ENCODE peak calls at places on chromosomes 13 and 19, in eight cellular contexts. Q is spleen, T is tibial nerve, V is IMR-90, U is mammary epithelial cell, G is cardiac muscle cell, K is left ventricle myocardium inferior, R is A549. C is an unnamed sample.
A peak's percentile ranks its signal among the peaks of the same experiment; 100 is the strongest.

GRCh38 chr19:42480335-42481095 is 37.8 kb upstream of the CXCL17 start:
- DNase-seq in U (no peak), R (no peak), K (no peak), G (no peak), Q (no peak), T (no peak), V (peak; percentile 47), C (peak; percentile 54)

GRCh38 chr19:4870025-4870700 is 2.7 kb upstream of the PLIN3 start:
- DNase-seq in R (peak; percentile 69), K (no peak), U (peak; percentile 90), T (no peak), Q (peak; percentile 76), G (no peak), V (peak; percentile 92), C (peak; percentile 91)

GRCh38 chr13:113058988-113059850 is 46.4 kb upstream of the F7 start:
- DNase-seq in R (no peak), K (peak; percentile 6), V (no peak), G (no peak), T (no peak), U (no peak), Q (peak; percentile 59), C (no peak)

GRCh38 chr19:15091918-15092753 is 10.1 kb downstream of the OR1I1 start:
- DNase-seq in Q (no peak), T (no peak), U (peak; percentile 41), K (no peak), R (no peak), G (peak; percentile 73), V (peak; percentile 71), C (peak; percentile 48)

GRCh38 chr13:75715598-75716523 is 79.7 kb downstream of the LMO7 start:
- DNase-seq in T (no peak), V (no peak), K (no peak), U (peak; percentile 53), R (no peak), Q (no peak), G (no peak), C (no peak)

GRCh38 chr13:69970521-69970920 is 137.1 kb upstream of the ATXN8OS start:
- DNase-seq in V (no peak), R (no peak), U (no peak), K (no peak), G (no peak), T (no peak), Q (no peak), C (no peak)

GRCh38 chr13:36530050-36530789 is 97.9 kb downstream of the CCNA1 start:
- DNase-seq in Q (no peak), V (no peak), R (no peak), G (no peak), T (no peak), K (no peak), U (peak; percentile 69), C (no peak)

GRCh38 chr19:33962161-33962560 is 165.5 kb downstream of the KCTD15 start:
- DNase-seq in R (no peak), K (no peak), T (no peak), V (no peak), U (no peak), G (no peak), Q (no peak), C (no peak)

GRCh38 chr13:20193142-20193923 is 595 bp upstream of the GJB2 start:
- DNase-seq in R (no peak), U (no peak), K (no peak), T (no peak), V (no peak), Q (no peak), G (no peak), C (no peak)

GRCh38 chr13:44713793-44714469 is 137.8 kb upstream of the TSC22D1 start:
- DNase-seq in R (peak; percentile 50), Q (no peak), K (no peak), V (peak; percentile 94), T (no peak), U (peak; percentile 91), G (no peak), C (peak; percentile 35)

GRCh38 chr19:33344210-33344609 is 29.3 kb upstream of the CEBPG start:
- DNase-seq in T (no peak), G (no peak), Q (no peak), U (no peak), V (no peak), R (no peak), K (no peak), C (no peak)

GRCh38 chr19:21482863-21483276 is 22.5 kb upstream of the ZNF429 start:
- DNase-seq in V (no peak), K (peak; percentile 63), U (no peak), G (peak; percentile 55), R (no peak), T (no peak), Q (peak; percentile 88), C (peak; percentile 52)

GRCh38 chr13:41426047-41426446 is 31.3 kb upstream of the RGCC start:
- DNase-seq in T (no peak), R (no peak), V (no peak), U (no peak), Q (no peak), G (no peak), K (no peak), C (no peak)

GRCh38 chr13:50400035-50400726 is 384.9 kb downstream of the KCNRG start:
- DNase-seq in K (peak; percentile 59), U (no peak), Q (no peak), G (peak; percentile 32), T (no peak), R (no peak), V (peak; percentile 15), C (peak; percentile 88)

DNA sequence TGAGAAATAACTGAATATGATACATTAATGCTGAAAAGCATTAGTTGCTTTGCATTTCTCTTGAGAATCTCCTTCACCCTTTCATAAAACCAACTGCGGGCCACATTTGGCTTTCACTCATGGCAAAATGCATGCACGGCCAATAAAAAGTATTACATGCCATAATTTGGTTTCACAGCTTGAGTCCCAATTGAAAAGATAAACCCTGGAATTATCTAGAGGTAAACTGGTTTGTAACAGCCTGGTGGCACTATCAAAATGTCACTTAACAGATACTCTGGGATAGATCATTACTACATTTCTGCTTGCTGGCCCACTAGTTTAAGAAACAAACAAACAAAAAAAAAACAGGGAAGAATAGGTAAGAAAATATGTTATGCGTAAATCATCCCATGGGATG is 3.9 kb downstream of the OBI1 start:
- DNase-seq in R (no peak), T (no peak), G (no peak), Q (no peak), U (no peak), V (no peak), K (no peak), C (no peak)
- H3K4me1 ChIP-seq in R (peaks cover 6% of the 10 kb centered on the region), T (peaks cover 31% of the 10 kb centered on the region), G (peaks cover 16% of the 10 kb centered on the region), Q (peaks cover 49% of the 10 kb centered on the region), U (peaks cover 5% of the 10 kb centered on the region), V (peaks cover 2% of the 10 kb centered on the region), K (peaks cover 86% of the 10 kb centered on the region), C (peaks cover 9% of the 10 kb centered on the region)

DNA sequence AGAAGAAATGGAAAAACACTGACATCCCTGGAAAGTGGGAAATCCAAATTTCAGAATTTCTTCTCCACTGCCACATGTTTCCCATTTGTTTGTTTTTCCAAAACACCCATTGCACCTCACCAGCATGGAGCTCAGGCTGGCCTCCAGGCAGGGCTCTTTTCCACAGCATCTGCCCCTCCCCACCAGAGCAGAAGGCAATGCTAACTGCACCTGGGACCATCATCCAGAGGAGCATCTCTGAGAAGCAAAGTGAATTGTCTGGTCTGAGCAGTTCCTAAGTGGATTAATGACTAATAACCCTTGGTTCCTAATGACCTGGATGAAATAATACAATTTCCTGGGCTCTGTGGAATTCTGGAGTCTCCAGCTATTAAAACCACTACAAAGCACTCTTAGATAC is 8.8 kb upstream of the CYSLTR2 start:
- DNase-seq in U (no peak), T (no peak), K (no peak), R (no peak), Q (no peak), G (no peak), V (no peak), C (no peak)
- H3K4me3 ChIP-seq in U (no peak overlapping the region), T (no peak overlapping the region), K (no peak overlapping the region), R (no peak overlapping the region), Q (no peak overlapping the region), G (no peak overlapping the region), V (no peak overlapping the region), C (no peak overlapping the region)

DNA sequence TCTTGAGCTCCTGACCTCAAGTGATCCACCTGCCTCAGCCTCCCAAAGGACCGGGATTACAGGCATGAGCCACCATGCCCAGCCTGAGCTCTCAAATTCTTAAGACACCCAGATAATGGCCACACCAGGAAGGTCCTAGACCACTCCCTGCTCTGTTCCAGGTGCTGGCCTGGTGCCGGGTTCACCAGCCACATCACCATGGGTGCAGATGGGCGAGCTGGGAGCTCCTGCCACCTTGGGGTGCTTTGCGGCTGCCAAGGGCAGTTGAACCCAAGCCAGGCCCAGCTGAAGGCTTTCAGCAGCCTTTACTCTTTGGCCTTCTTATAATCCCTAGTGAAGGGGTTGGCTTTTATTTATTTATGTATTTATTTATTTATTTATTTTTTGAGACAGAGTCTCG is 4.9 kb downstream of the HPN start:
- DNase-seq in V (no peak), R (no peak), T (no peak), K (no peak), G (no peak), Q (no peak), U (no peak), C (no peak)
- H3K4me1 ChIP-seq in V (no peaks in the 10 kb centered on the region), R (peaks cover 20% of the 10 kb centered on the region), T (peaks cover 26% of the 10 kb centered on the region), K (peaks cover 31% of the 10 kb centered on the region), G (peaks cover 10% of the 10 kb centered on the region), Q (peaks cover 31% of the 10 kb centered on the region), U (peaks cover 7% of the 10 kb centered on the region), C (peaks cover 3% of the 10 kb centered on the region)

GRCh38 chr13:102346769-102347168 is 55.1 kb downstream of the FGF14 start:
- DNase-seq in R (no peak), K (no peak), T (no peak), U (no peak), Q (no peak), V (no peak), G (no peak), C (no peak)
- H3K4me3 ChIP-seq in R (no peak overlapping the region), K (no peak overlapping the region), T (no peak overlapping the region), U (no peak overlapping the region), Q (no peak overlapping the region), V (no peak overlapping the region), G (no peak overlapping the region), C (no peak overlapping the region)

GRCh38 chr19:16369664-16370576 is 45.3 kb downstream of the KLF2 start:
- DNase-seq in T (no peak), U (no peak), Q (peak; percentile 81), R (no peak), G (no peak), V (no peak), K (no peak), C (no peak)
- H3K4me1 ChIP-seq in T (peaks cover 75% of the 10 kb centered on the region), U (no peaks in the 10 kb centered on the region), Q (peaks cover 97% of the 10 kb centered on the region), R (peaks cover 9% of the 10 kb centered on the region), G (peaks cover 20% of the 10 kb centered on the region), V (peaks cover 10% of the 10 kb centered on the region), K (peaks cover 57% of the 10 kb centered on the region), C (peaks cover 38% of the 10 kb centered on the region)

DNA sequence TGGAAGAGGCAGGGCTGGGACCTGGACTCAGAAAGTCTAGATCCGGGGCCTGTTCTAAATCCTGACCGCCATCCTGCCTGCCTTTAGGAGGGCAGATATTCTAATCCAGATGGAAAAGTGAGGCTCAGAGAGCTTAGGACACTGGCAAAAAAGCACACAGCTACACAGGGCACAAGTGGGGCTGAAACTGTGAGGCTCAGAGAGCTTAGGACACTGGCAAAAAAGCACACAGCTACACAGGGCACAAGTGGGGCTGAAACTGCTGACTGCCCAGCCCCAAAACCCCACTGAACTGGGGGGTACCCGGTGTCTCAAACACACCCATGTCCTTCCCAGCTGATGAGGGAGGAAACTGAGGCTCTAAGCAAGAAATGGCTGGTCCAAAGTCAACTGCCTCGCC is 2.0 kb downstream of the AKT1S1 start:
- DNase-seq in K (no peak), G (no peak), R (no peak), U (no peak), V (no peak), T (no peak), Q (no peak), C (no peak)
- H3K4me3 ChIP-seq in K (peak overlapping the region; percentile 94), G (peak overlapping the region; percentile 76), R (peak overlapping the region; percentile 95), U (peak overlapping the region; percentile 86), V (peak overlapping the region; percentile 63), T (no peak overlapping the region), Q (no peak overlapping the region), C (no peak overlapping the region)

C was measured in adrenal gland.